ENCODE peak calls at places on chromosomes 13 and 19, in four cellular contexts. V, W, Z and F are unnamed samples. For H3K4me1 and H3K36me3, the result is how much of the 10 kb centered on the place peaks cover.

GRCh38 chr19:35034588-35035382 is 4.5 kb downstream of the SCN1B start:
- DNase-seq in V (no peak), W (no peak), Z (no peak), F (no peak)

GRCh38 chr19:28862238-28862637 is 350.7 kb downstream of the UQCRFS1 start:
- DNase-seq in V (no peak), W (no peak), Z (no peak), F (no peak)

GRCh38 chr13:78722700-78723099 is 63.7 kb upstream of the OBI1 start:
- DNase-seq in V (no peak), W (no peak), Z (no peak), F (no peak)

GRCh38 chr19:33108161-33108560 is 23.8 kb upstream of the WDR88 start:
- DNase-seq in V (no peak), W (no peak), Z (no peak), F (no peak)

GRCh38 chr19:1171755-1172352 is 2.2 kb downstream of the SBNO2 start:
- DNase-seq in V (no peak), W (no peak), Z (no peak), F (no peak)

GRCh38 chr13:94308808-94309207 is 170.7 kb downstream of the DCT start:
- DNase-seq in V (no peak), W (no peak), Z (no peak), F (no peak)

GRCh38 chr19:35228177-35228930 is at the start of gene FAM187B:
- DNase-seq in V (peak), W (no peak), Z (no peak), F (no peak)

GRCh38 chr19:7159105-7159933 is 89.8 kb downstream of the ZNF557 start:
- DNase-seq in V (no peak), W (no peak), Z (peak), F (no peak)

GRCh38 chr13:109941951-109942350 is 155.6 kb upstream of the IRS2 start:
- DNase-seq in V (no peak), W (no peak), Z (no peak), F (no peak)

GRCh38 chr13:110340812-110341444 is 33.8 kb downstream of the COL4A2 start:
- DNase-seq in V (peak), W (no peak), Z (peak), F (peak)

GRCh38 chr13:24221007-24221406 is 60.5 kb downstream of the SPATA13 start:
- DNase-seq in V (no peak), W (peak), Z (no peak), F (no peak)

GRCh38 chr19:861756-862528 is 2.5 kb downstream of the CFD start:
- DNase-seq in V (peak), W (peak), Z (no peak), F (peak)

GRCh38 chr19:16139752-16140151 is 3.7 kb upstream of the HSH2D start:
- DNase-seq in V (peak), W (no peak), Z (no peak), F (no peak)

GRCh38 chr19:54282706-54283105 is 1.8 kb upstream of the LILRB2 start:
- DNase-seq in V (no peak), W (no peak), Z (no peak), F (no peak)

GRCh38 chr13:23254506-23254905 is 73.7 kb downstream of the SGCG start:
- DNase-seq in V (no peak), W (no peak), Z (no peak), F (no peak)

GRCh38 chr13:30443957-30444404 is 21.7 kb downstream of the UBE2L5 start:
- DNase-seq in V (peak), W (no peak), Z (no peak), F (no peak)

GRCh38 chr13:24491853-24492252 is 20.7 kb downstream of the PARP4 start:
- DNase-seq in V (no peak), W (no peak), Z (no peak), F (no peak)

GRCh38 chr19:46520616-46521015 is 24.9 kb upstream of the PNMA8B start:
- DNase-seq in V (no peak), W (no peak), Z (no peak), F (no peak)

GRCh38 chr13:28347456-28348371 is 147.2 kb downstream of the FLT1 start:
- DNase-seq in V (no peak), W (no peak), Z (no peak), F (no peak)

GRCh38 chr13:33110386-33110712 is 94.1 kb downstream of the KL start:
- DNase-seq in V (no peak), W (no peak), Z (no peak), F (no peak)

GRCh38 chr19:35468637-35469036 is 20.6 kb downstream of the FFAR2 start:
- DNase-seq in V (peak), W (peak), Z (no peak), F (peak)

GRCh38 chr19:18444513-18444912 is 6.6 kb upstream of the ISYNA1 start:
- DNase-seq in V (no peak), W (no peak), Z (no peak), F (no peak)

GRCh38 chr13:28434934-28435333 is 60.0 kb downstream of the FLT1 start:
- DNase-seq in V (no peak), W (no peak), Z (no peak), F (no peak)

GRCh38 chr19:29909545-29909944 is 32.5 kb upstream of the URI1 start:
- DNase-seq in V (no peak), W (no peak), Z (no peak), F (no peak)

GRCh38 chr13:66915596-66916185 is 314.4 kb downstream of the PCDH9 start:
- DNase-seq in V (no peak), W (no peak), Z (no peak), F (no peak)

GRCh38 chr13:99320693-99321481 is 13.7 kb upstream of the GPR183 start:
- DNase-seq in V (no peak), W (no peak), Z (no peak), F (no peak)

GRCh38 chr19:56333506-56333905 is 18.9 kb upstream of the ZSCAN5A start:
- DNase-seq in V (peak), W (peak), Z (no peak), F (peak)

GRCh38 chr13:98476538-98476966 is 100.4 kb downstream of the STK24 start:
- DNase-seq in V (peak), W (no peak), Z (peak), F (peak)

GRCh38 chr19:1254081-1254527 is 5.7 kb downstream of the MIDN start:
- DNase-seq in V (peak), W (no peak), Z (peak), F (peak)

GRCh38 chr19:13091400-13092161 is 11.1 kb downstream of the LYL1 start:
- DNase-seq in V (no peak), W (no peak), Z (peak), F (no peak)

GRCh38 chr19:11325544-11325943 is 13.9 kb downstream of the RAB3D start:
- DNase-seq in V (no peak), W (no peak), Z (no peak), F (no peak)

GRCh38 chr13:75430618-75431209 is 51.3 kb downstream of the TBC1D4 start:
- DNase-seq in V (no peak), W (no peak), Z (no peak), F (no peak)

GRCh38 chr13:75423383-75423782 is 58.6 kb downstream of the TBC1D4 start:
- DNase-seq in V (no peak), W (no peak), Z (no peak), F (no peak)

GRCh38 chr13:75423946-75424345 is 58.0 kb downstream of the TBC1D4 start:
- DNase-seq in V (no peak), W (no peak), Z (no peak), F (no peak)

GRCh38 chr13:75425216-75426009 is 56.6 kb downstream of the TBC1D4 start:
- DNase-seq in V (no peak), W (no peak), Z (no peak), F (no peak)

DNA sequence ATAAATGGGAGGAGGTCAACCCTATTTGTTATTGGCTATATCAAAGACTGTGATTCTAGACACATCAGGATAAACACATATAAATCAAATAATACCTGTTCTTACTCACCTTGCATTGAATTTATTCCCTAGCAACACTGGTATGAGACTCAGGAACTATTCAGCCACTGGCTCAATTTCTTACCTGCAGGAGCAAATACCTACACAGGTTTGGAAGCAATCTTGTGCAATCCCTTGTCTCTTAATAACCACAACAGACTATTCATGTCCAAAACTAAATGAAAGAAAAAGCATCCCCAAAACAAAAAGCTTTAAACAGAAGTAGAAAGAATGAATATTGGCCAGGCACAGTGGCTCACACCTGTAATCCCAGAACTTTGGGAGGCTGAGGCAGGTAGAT is 55.5 kb downstream of the TBC1D4 start:
- DNase-seq in V (no peak), W (no peak), Z (no peak), F (no peak)
- H3K4me1 ChIP-seq in V (under half), W (under half), Z (under half), F (under half)

DNA sequence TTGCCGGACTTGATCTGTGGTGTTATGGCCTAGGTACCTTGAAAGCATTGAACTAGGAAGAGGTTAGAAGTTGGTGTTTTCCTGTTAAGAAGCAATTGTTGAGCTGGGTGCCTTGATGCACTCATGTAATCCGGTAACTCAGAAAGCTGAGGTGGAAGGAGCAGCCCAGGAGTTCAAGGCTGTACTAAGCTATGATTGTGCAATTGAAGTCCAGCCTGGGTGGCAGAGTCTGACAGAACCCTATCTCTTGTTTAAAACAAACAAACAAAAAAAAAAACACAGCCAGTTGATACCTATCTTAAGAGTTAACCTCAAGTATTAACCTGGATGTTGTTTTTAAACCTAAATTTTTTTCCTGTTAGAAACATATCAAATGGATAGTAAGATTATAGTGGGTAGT is 19.3 kb downstream of the SAFB start:
- DNase-seq in V (peak), W (no peak), Z (no peak), F (no peak)
- H3K36me3 ChIP-seq in V (under half), W (under half), Z (under half), F (under half)

GRCh38 chr13:25910243-25910642 is 141.6 kb downstream of the SHISA2 start:
- DNase-seq in V (no peak), W (peak), Z (no peak), F (no peak)
- H3K4me1 ChIP-seq in V (under half), W (under half), Z (under half), F (under half)

GRCh38 chr19:39389621-39390414 is 1.1 kb downstream of the PAF1 start:
- DNase-seq in V (no peak), W (no peak), Z (no peak), F (peak)
- H3K36me3 ChIP-seq in V (under half), W (under half), Z (under half), F (under half)

GRCh38 chr19:50909240-50910070 is 1.7 kb downstream of the KLK4 start:
- DNase-seq in V (peak), W (peak), Z (peak), F (peak)

GRCh38 chr19:50912727-50913716 is 1.8 kb upstream of the KLK4 start:
- DNase-seq in V (no peak), W (no peak), Z (no peak), F (no peak)

GRCh38 chr19:50912102-50912599 is 956 bp upstream of the KLK4 start:
- DNase-seq in V (no peak), W (no peak), Z (no peak), F (no peak)

GRCh38 chr19:50911206-50912101 is at the start of gene KLK4:
- DNase-seq in V (no peak), W (no peak), Z (no peak), F (no peak)

GRCh38 chr19:50910722-50911121 is 473 bp downstream of the KLK4 start:
- DNase-seq in V (no peak), W (no peak), Z (no peak), F (no peak)
- H3K4me1 ChIP-seq in V (under half), W (under half), Z (under half), F (under half)

DNA sequence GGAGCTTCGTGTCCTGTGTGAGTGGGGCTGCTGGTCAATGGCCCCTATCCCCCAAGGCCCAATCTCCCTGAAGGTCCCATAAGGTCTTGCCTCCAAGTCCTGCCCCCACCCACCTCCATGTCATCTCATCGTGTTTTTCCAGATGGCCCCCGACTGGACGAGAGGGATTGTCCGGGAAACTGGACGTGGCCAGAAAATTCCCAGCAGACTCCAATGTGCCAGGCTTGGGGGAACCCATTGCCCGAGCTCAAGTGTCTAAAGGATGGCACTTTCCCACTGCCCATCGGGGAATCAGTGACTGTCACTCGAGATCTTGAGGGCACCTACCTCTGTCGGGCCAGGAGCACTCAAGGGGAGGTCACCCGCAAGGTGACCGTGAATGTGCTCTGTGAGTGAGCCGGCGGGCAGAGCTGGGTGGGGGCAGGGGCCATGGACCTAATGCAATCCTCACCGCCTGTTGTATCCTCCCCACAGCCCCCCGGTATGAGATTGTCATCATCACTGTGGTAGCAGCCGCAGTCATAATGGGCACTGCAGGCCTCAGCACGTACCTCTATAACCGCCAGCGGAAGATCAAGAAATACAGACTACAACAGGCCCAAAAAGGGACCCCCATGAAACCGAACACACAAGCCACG is 2.0 kb upstream of the ICAM4 start:
- DNase-seq in V (no peak), W (no peak), Z (no peak), F (no peak)
- H3K36me3 ChIP-seq in V (under half), W (under half), Z (under half), F (under half)

GRCh38 chr13:97257228-97257755 is 35.2 kb downstream of the MBNL2 start:
- DNase-seq in V (no peak), W (no peak), Z (no peak), F (no peak)

GRCh38 chr13:97256343-97256783 is 34.2 kb downstream of the MBNL2 start:
- DNase-seq in V (no peak), W (peak), Z (peak), F (no peak)

GRCh38 chr13:97259787-97260641 is 37.9 kb downstream of the MBNL2 start:
- DNase-seq in V (peak), W (peak), Z (no peak), F (no peak)

GRCh38 chr13:97258801-97259200 is 36.7 kb downstream of the MBNL2 start:
- DNase-seq in V (no peak), W (no peak), Z (no peak), F (no peak)

GRCh38 chr13:97257800-97258799 is 36.0 kb downstream of the MBNL2 start:
- DNase-seq in V (no peak), W (peak), Z (peak), F (no peak)
- H3K4me1 ChIP-seq in V (under half), W (half or more), Z (under half), F (under half)

DNA sequence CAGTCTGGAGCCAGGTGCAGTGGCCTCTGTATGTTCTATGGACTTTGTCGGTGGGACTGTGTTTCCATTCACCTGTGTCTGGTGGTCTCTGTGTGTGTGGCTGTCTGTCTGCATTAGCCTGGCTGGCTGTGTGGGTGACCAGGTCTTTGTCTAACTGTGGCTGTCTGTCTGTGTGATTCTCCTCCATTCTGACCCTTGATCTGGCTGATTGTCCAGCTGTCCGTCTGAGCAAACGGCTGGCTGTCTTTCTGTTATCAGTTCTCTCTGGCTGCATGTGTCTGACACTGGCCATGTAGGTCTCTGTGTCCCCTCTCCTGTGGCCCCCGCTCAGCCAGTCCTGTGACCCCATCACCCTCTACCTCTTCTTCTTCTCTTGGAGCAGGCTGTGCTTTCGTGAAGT is 53.2 kb downstream of the CELF5 start:
- DNase-seq in V (no peak), W (no peak), Z (no peak), F (no peak)
- H3K36me3 ChIP-seq in V (under half), W (under half), Z (under half), F (under half)